ENCODE peak calls at places on chromosomes 3 and 15, in six cellular contexts. One of them, this sample, is unnamed.

GRCh38 chr3:157573780-157574378 is 70.7 kb upstream of the VEPH1 start:
- DNase-seq in right cardiac atrium: no peak
- DNase-seq in caudate nucleus: no peak
- DNase-seq in hepatocyte: peak
- DNase-seq in right lobe of liver: no peak
- DNase-seq in left ventricle myocardium inferior: no peak
- DNase-seq in this sample: no peak

GRCh38 chr15:74144153-74144775 is 13.9 kb downstream of the ISLR2 start:
- DNase-seq in caudate nucleus: no peak
- DNase-seq in left ventricle myocardium inferior: no peak
- DNase-seq in right cardiac atrium: no peak
- DNase-seq in right lobe of liver: no peak
- DNase-seq in hepatocyte: no peak
- DNase-seq in this sample: no peak

GRCh38 chr3:76842232-76842631 is 197.7 kb upstream of the ROBO2 start:
- DNase-seq in left ventricle myocardium inferior: no peak
- DNase-seq in hepatocyte: no peak
- DNase-seq in right cardiac atrium: no peak
- DNase-seq in caudate nucleus: no peak
- DNase-seq in right lobe of liver: no peak
- DNase-seq in this sample: no peak

GRCh38 chr15:66864086-66864830 is 162.2 kb downstream of the SMAD6 start:
- DNase-seq in hepatocyte: no peak
- DNase-seq in right cardiac atrium: no peak
- DNase-seq in left ventricle myocardium inferior: no peak
- DNase-seq in caudate nucleus: no peak
- DNase-seq in right lobe of liver: no peak
- DNase-seq in this sample: peak

GRCh38 chr3:124826703-124827102 is 60.5 kb downstream of the ITGB5 start:
- DNase-seq in right cardiac atrium: no peak
- DNase-seq in right lobe of liver: no peak
- DNase-seq in hepatocyte: no peak
- DNase-seq in left ventricle myocardium inferior: no peak
- DNase-seq in caudate nucleus: no peak
- DNase-seq in this sample: no peak

GRCh38 chr15:56698268-56698667 is 35.0 kb downstream of the ZNF280D start:
- DNase-seq in hepatocyte: no peak
- DNase-seq in right cardiac atrium: no peak
- DNase-seq in caudate nucleus: no peak
- DNase-seq in left ventricle myocardium inferior: no peak
- DNase-seq in right lobe of liver: no peak
- DNase-seq in this sample: no peak

GRCh38 chr3:128243602-128244504 is 90.6 kb downstream of the EEFSEC start:
- DNase-seq in left ventricle myocardium inferior: no peak
- DNase-seq in hepatocyte: no peak
- DNase-seq in right lobe of liver: no peak
- DNase-seq in right cardiac atrium: no peak
- DNase-seq in caudate nucleus: no peak
- DNase-seq in this sample: no peak

GRCh38 chr15:58048261-58048660 is 17.2 kb downstream of the ALDH1A2 start:
- DNase-seq in right cardiac atrium: no peak
- DNase-seq in left ventricle myocardium inferior: no peak
- DNase-seq in right lobe of liver: no peak
- DNase-seq in caudate nucleus: no peak
- DNase-seq in hepatocyte: no peak
- DNase-seq in this sample: no peak

GRCh38 chr15:83305696-83306291 is 21.3 kb upstream of the BNC1 start:
- DNase-seq in right lobe of liver: no peak
- DNase-seq in left ventricle myocardium inferior: no peak
- DNase-seq in caudate nucleus: peak
- DNase-seq in hepatocyte: peak
- DNase-seq in right cardiac atrium: no peak
- DNase-seq in this sample: no peak

GRCh38 chr3:45199837-45200648 is 26.0 kb downstream of the TMEM158 start:
- DNase-seq in left ventricle myocardium inferior: no peak
- DNase-seq in caudate nucleus: no peak
- DNase-seq in hepatocyte: peak
- DNase-seq in right lobe of liver: no peak
- DNase-seq in right cardiac atrium: no peak
- DNase-seq in this sample: no peak

GRCh38 chr3:189841474-189842205 is 210.5 kb downstream of the TP63 start:
- DNase-seq in caudate nucleus: no peak
- DNase-seq in left ventricle myocardium inferior: no peak
- DNase-seq in right cardiac atrium: no peak
- DNase-seq in hepatocyte: peak
- DNase-seq in right lobe of liver: no peak
- DNase-seq in this sample: no peak

GRCh38 chr15:39235084-39235795 is 345.6 kb upstream of the THBS1 start:
- DNase-seq in right cardiac atrium: no peak
- DNase-seq in right lobe of liver: no peak
- DNase-seq in hepatocyte: no peak
- DNase-seq in caudate nucleus: no peak
- DNase-seq in left ventricle myocardium inferior: no peak
- DNase-seq in this sample: no peak

GRCh38 chr3:45261333-45262110 is 35.4 kb upstream of the TMEM158 start:
- DNase-seq in caudate nucleus: no peak
- DNase-seq in right lobe of liver: no peak
- DNase-seq in hepatocyte: no peak
- DNase-seq in right cardiac atrium: no peak
- DNase-seq in left ventricle myocardium inferior: no peak
- DNase-seq in this sample: no peak

GRCh38 chr3:10454907-10455306 is 50.5 kb downstream of the ATP2B2 start:
- DNase-seq in hepatocyte: no peak
- DNase-seq in left ventricle myocardium inferior: no peak
- DNase-seq in right lobe of liver: no peak
- DNase-seq in right cardiac atrium: no peak
- DNase-seq in caudate nucleus: no peak
- DNase-seq in this sample: no peak

DNA sequence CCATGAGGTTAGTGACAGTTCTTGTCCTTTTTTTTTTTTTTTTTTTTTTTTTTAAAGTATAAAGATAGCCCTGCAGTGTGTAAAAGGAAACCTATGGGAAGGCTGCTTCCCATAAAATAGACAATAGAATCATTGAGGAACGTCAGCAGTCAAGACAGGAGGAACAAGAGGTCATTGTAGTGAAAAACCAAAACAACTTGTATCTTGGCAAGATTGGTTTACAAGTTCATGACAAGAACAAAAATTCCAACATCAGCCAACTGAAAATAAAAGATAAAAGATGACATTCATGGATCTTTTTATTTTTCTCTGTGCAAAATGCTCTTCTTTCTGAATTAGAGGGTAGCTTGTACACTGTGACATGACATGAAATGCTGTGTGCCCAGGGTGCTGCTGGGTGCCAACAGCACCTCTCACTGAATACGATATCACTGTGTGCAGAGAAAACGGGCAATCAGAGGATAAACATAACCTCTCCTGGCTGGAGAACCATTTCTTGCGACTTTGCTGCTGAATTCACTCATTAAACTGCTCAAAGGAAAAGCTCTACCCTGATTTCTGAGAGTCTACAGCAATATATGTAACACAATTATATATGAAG is 30.1 kb upstream of the IP6K2 start:
- DNase-seq in right cardiac atrium: no peak
- DNase-seq in left ventricle myocardium inferior: no peak
- DNase-seq in right lobe of liver: no peak
- DNase-seq in hepatocyte: no peak
- DNase-seq in caudate nucleus: no peak
- DNase-seq in this sample: no peak
- H3K27ac ChIP-seq in right cardiac atrium: peak
- H3K27ac ChIP-seq in left ventricle myocardium inferior: peak
- H3K27ac ChIP-seq in right lobe of liver: peak
- H3K27ac ChIP-seq in hepatocyte: peak
- H3K27ac ChIP-seq in caudate nucleus: peak
- H3K27ac ChIP-seq in this sample: no peak

DNA sequence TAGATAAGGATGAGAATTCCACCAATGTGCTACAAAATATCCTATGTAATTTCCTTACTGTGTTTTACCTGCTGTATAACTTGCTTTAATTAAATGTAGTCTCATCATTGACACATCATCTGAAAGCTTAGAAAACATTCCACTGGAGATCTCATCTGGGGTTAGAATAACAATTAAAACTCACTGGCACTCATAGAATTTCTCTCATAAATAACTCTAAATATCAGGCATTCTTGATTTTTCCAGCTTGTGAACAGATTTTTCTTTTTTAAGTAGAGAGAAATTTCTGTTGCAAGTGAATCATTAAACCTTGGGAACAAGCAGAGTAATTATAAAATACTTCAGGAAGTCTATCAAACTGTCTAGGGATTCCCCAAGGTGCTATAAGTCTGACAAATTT is 843.8 kb downstream of the NAALADL2 start:
- DNase-seq in hepatocyte: no peak
- DNase-seq in right lobe of liver: no peak
- DNase-seq in caudate nucleus: no peak
- DNase-seq in right cardiac atrium: no peak
- DNase-seq in left ventricle myocardium inferior: no peak
- DNase-seq in this sample: no peak
- H3K27ac ChIP-seq in hepatocyte: no peak
- H3K27ac ChIP-seq in right lobe of liver: no peak
- H3K27ac ChIP-seq in caudate nucleus: no peak
- H3K27ac ChIP-seq in right cardiac atrium: no peak
- H3K27ac ChIP-seq in left ventricle myocardium inferior: no peak
- H3K27ac ChIP-seq in this sample: no peak

GRCh38 chr15:93451822-93452221 is 362.8 kb upstream of the RGMA start:
- DNase-seq in left ventricle myocardium inferior: no peak
- DNase-seq in hepatocyte: no peak
- DNase-seq in caudate nucleus: no peak
- DNase-seq in right cardiac atrium: no peak
- DNase-seq in right lobe of liver: no peak
- DNase-seq in this sample: no peak
- H3K27ac ChIP-seq in left ventricle myocardium inferior: peak
- H3K27ac ChIP-seq in hepatocyte: no peak
- H3K27ac ChIP-seq in caudate nucleus: no peak
- H3K27ac ChIP-seq in right cardiac atrium: no peak
- H3K27ac ChIP-seq in right lobe of liver: no peak
- H3K27ac ChIP-seq in this sample: no peak

GRCh38 chr15:72220678-72221077 is 10.3 kb downstream of the PKM start:
- DNase-seq in left ventricle myocardium inferior: no peak
- DNase-seq in caudate nucleus: no peak
- DNase-seq in hepatocyte: no peak
- DNase-seq in right lobe of liver: no peak
- DNase-seq in right cardiac atrium: no peak
- DNase-seq in this sample: no peak

GRCh38 chr15:72217216-72217615 is 13.8 kb downstream of the PKM start:
- DNase-seq in caudate nucleus: no peak
- DNase-seq in right lobe of liver: no peak
- DNase-seq in right cardiac atrium: no peak
- DNase-seq in left ventricle myocardium inferior: no peak
- DNase-seq in hepatocyte: no peak
- DNase-seq in this sample: no peak

GRCh38 chr15:72227720-72228119 is 3.3 kb downstream of the PKM start:
- DNase-seq in left ventricle myocardium inferior: no peak
- DNase-seq in right lobe of liver: no peak
- DNase-seq in right cardiac atrium: no peak
- DNase-seq in hepatocyte: no peak
- DNase-seq in caudate nucleus: no peak
- DNase-seq in this sample: no peak

GRCh38 chr15:72227192-72227586 is 3.8 kb downstream of the PKM start:
- DNase-seq in left ventricle myocardium inferior: no peak
- DNase-seq in hepatocyte: peak
- DNase-seq in right cardiac atrium: no peak
- DNase-seq in right lobe of liver: no peak
- DNase-seq in caudate nucleus: no peak
- DNase-seq in this sample: no peak

DNA sequence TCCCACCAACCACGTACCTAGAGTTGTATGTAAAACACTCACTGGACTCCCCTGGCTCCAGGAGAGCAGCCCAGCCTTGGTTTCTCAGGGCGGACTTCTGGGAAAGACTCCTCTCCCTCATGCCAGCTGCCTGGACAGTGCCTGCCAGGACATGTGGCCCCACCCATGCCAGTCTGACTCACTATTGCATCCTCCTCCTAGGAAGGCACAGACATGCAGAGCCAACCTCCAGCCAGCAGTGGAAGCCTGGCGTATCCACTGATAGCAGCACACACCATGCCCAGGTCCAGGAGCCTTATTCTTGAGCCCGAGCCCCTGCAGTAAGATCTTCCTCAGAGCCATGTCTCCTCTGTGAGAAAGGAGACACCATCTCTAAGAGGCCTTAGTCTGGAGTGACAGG is 8.6 kb downstream of the PKM start:
- DNase-seq in right cardiac atrium: peak
- DNase-seq in left ventricle myocardium inferior: peak
- DNase-seq in hepatocyte: no peak
- DNase-seq in right lobe of liver: peak
- DNase-seq in caudate nucleus: no peak
- DNase-seq in this sample: no peak
- H3K27ac ChIP-seq in right cardiac atrium: peak
- H3K27ac ChIP-seq in left ventricle myocardium inferior: peak
- H3K27ac ChIP-seq in hepatocyte: no peak
- H3K27ac ChIP-seq in right lobe of liver: no peak
- H3K27ac ChIP-seq in caudate nucleus: no peak
- H3K27ac ChIP-seq in this sample: peak

GRCh38 chr15:65095747-65096104 is 19.2 kb downstream of the KBTBD13 start:
- DNase-seq in left ventricle myocardium inferior: no peak
- DNase-seq in right cardiac atrium: no peak
- DNase-seq in right lobe of liver: no peak
- DNase-seq in hepatocyte: no peak
- DNase-seq in caudate nucleus: no peak
- DNase-seq in this sample: no peak

GRCh38 chr15:65092911-65093792 is 16.6 kb downstream of the KBTBD13 start:
- DNase-seq in right cardiac atrium: no peak
- DNase-seq in left ventricle myocardium inferior: no peak
- DNase-seq in caudate nucleus: no peak
- DNase-seq in right lobe of liver: no peak
- DNase-seq in hepatocyte: no peak
- DNase-seq in this sample: no peak

GRCh38 chr15:65095011-65095746 is 18.6 kb downstream of the KBTBD13 start:
- DNase-seq in right cardiac atrium: no peak
- DNase-seq in caudate nucleus: no peak
- DNase-seq in right lobe of liver: no peak
- DNase-seq in left ventricle myocardium inferior: no peak
- DNase-seq in hepatocyte: peak
- DNase-seq in this sample: no peak

GRCh38 chr15:65092046-65092770 is 15.7 kb downstream of the KBTBD13 start:
- DNase-seq in left ventricle myocardium inferior: no peak
- DNase-seq in hepatocyte: no peak
- DNase-seq in caudate nucleus: no peak
- DNase-seq in right cardiac atrium: peak
- DNase-seq in right lobe of liver: no peak
- DNase-seq in this sample: no peak

DNA sequence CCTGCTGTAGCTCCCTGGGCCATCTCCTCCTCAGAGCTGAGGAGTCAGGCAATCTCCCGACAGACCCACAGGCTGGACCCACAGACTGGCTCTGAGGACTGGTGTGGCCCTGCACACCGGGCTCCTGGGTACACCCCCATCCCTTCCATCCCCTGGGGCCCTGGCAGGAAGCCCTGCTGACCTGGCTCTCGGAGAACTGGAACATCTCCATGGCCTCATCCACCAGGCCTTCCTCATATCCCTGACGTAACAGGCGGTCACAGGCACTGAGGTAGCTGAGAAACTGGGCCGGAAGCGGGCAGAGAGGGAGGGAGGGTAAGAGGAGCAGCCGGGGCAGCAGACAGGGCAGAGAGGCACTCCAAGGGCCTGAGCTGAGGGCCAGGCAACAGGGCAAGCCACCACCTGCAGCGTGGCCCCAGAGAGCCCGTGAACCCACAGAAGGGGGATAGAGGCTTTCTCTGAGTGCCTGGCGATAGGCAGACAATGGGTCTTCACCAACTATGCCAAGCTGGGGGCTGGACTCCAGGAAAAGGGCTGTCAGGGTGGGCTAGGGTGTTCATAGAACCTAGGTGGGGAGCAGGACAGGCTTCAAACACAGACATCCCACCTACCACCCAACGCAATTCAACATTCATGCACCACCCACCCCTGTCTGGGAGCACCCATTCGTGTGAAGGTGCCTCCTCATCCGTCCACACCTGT is 17.9 kb downstream of the KBTBD13 start:
- DNase-seq in right cardiac atrium: no peak
- DNase-seq in hepatocyte: no peak
- DNase-seq in caudate nucleus: no peak
- DNase-seq in right lobe of liver: peak
- DNase-seq in left ventricle myocardium inferior: no peak
- DNase-seq in this sample: no peak
- H3K27ac ChIP-seq in right cardiac atrium: no peak
- H3K27ac ChIP-seq in hepatocyte: peak
- H3K27ac ChIP-seq in caudate nucleus: no peak
- H3K27ac ChIP-seq in right lobe of liver: peak
- H3K27ac ChIP-seq in left ventricle myocardium inferior: peak
- H3K27ac ChIP-seq in this sample: no peak

This sample was measured in spleen.